ENCODE peak calls at places on chromosomes 2 and 18, in five cellular contexts. D, O, B, H and Y are unnamed samples.

GRCh38 chr2:88933980-88934379 is 242.5 kb downstream of the RPIA start:
- DNase-seq in D (no peak), O (no peak), B (no peak), H (no peak), Y (no peak)

GRCh38 chr2:133569416-133569815 is 1.2 kb upstream of the NCKAP5 start:
- DNase-seq in D (no peak), O (no peak), B (no peak), H (no peak), Y (no peak)

GRCh38 chr2:202009019-202009481 is 24.6 kb upstream of the FZD7 start:
- DNase-seq in D (no peak), O (peak), B (peak), H (no peak), Y (no peak)

GRCh38 chr2:217622664-217623063 is 380.1 kb downstream of the TNS1 start:
- DNase-seq in D (no peak), O (no peak), B (no peak), H (no peak), Y (no peak)

GRCh38 chr2:208142925-208143799 is 2.8 kb downstream of the CRYGB start:
- DNase-seq in D (no peak), O (no peak), B (no peak), H (no peak), Y (no peak)

GRCh38 chr2:238649936-238650518 is 197.9 kb upstream of the TWIST2 start:
- DNase-seq in D (no peak), O (no peak), B (no peak), H (no peak), Y (no peak)

GRCh38 chr2:200171761-200172482 is 134.6 kb upstream of the SPATS2L start:
- DNase-seq in D (no peak), O (no peak), B (peak), H (peak), Y (no peak)

GRCh38 chr18:5466256-5466655 is 77.5 kb downstream of the EPB41L3 start:
- DNase-seq in D (no peak), O (peak), B (peak), H (no peak), Y (no peak)

GRCh38 chr2:241925277-241925676 is 55.7 kb downstream of the RTP5 start:
- DNase-seq in D (no peak), O (no peak), B (peak), H (no peak), Y (no peak)

GRCh38 chr2:170999654-171000053 is 70.6 kb downstream of the GORASP2 start:
- DNase-seq in D (no peak), O (no peak), B (no peak), H (no peak), Y (no peak)

GRCh38 chr2:8676191-8676914 is 5.5 kb upstream of the ID2 start:
- DNase-seq in D (no peak), O (peak), B (peak), H (peak), Y (peak)

GRCh38 chr2:16245481-16246054 is 305.2 kb downstream of the MYCN start:
- DNase-seq in D (no peak), O (no peak), B (no peak), H (no peak), Y (no peak)

GRCh38 chr2:63589148-63589972 is 597 bp downstream of the MDH1 start:
- DNase-seq in D (no peak), O (no peak), B (peak), H (no peak), Y (no peak)

GRCh38 chr2:145845207-145845894 is 1325.4 kb upstream of the ZEB2 start:
- DNase-seq in D (no peak), O (no peak), B (peak), H (peak), Y (no peak)

GRCh38 chr18:62781262-62781661 is 65.9 kb downstream of the PHLPP1 start:
- DNase-seq in D (no peak), O (no peak), B (no peak), H (no peak), Y (no peak)

GRCh38 chr2:65383571-65384488 is 48.6 kb downstream of the SPRED2 start:
- DNase-seq in D (no peak), O (no peak), B (peak), H (no peak), Y (no peak)

GRCh38 chr2:134677866-134678774 is 40.7 kb downstream of the TMEM163 start:
- DNase-seq in D (no peak), O (no peak), B (no peak), H (peak), Y (no peak)

GRCh38 chr2:168343586-168343985 is 96.2 kb upstream of the STK39 start:
- DNase-seq in D (no peak), O (peak), B (peak), H (peak), Y (no peak)

GRCh38 chr2:69188174-69188900 is 175.4 kb downstream of the ANTXR1 start:
- DNase-seq in D (no peak), O (no peak), B (no peak), H (no peak), Y (no peak)

GRCh38 chr2:162919111-162919510 is 80.5 kb upstream of the KCNH7 start:
- DNase-seq in D (no peak), O (no peak), B (no peak), H (no peak), Y (no peak)

GRCh38 chr2:218635719-218636118 is 23.7 kb downstream of the ZNF142 start:
- DNase-seq in D (no peak), O (no peak), B (no peak), H (no peak), Y (no peak)

GRCh38 chr18:48723837-48724236 is 185.0 kb downstream of the CTIF start:
- DNase-seq in D (no peak), O (no peak), B (no peak), H (no peak), Y (no peak)

GRCh38 chr18:48724939-48725338 is 186.1 kb downstream of the CTIF start:
- DNase-seq in D (no peak), O (no peak), B (no peak), H (no peak), Y (no peak)

GRCh38 chr18:48724455-48724854 is 185.6 kb downstream of the CTIF start:
- DNase-seq in D (no peak), O (no peak), B (no peak), H (no peak), Y (peak)

GRCh38 chr18:48721308-48721707 is 182.5 kb downstream of the CTIF start:
- DNase-seq in D (no peak), O (no peak), B (no peak), H (peak), Y (no peak)

DNA sequence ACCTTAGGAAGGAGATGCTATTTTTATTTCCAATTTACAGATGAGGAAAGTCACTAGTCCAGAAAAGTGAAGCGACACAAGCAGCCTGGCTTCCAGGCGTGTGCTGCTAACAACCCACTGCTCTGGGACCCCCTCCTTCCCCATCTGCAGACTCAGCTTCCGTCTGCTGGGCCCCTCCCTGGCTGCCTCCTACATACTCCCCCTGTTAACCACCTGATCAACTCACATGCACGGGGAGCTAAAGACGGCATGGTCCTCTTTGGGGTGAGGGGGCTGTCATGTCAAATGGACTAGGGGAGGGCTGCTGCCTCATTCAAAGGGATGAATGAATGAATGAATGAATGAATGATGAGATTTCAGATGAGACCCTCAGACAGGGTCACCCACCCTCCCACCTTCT is 184.2 kb downstream of the CTIF start:
- DNase-seq in D (no peak), O (no peak), B (no peak), H (no peak), Y (no peak)
- TF ChIP-seq CTCF in D (no peak), O (no peak), B (no peak), H (no peak), Y (no peak)

DNA sequence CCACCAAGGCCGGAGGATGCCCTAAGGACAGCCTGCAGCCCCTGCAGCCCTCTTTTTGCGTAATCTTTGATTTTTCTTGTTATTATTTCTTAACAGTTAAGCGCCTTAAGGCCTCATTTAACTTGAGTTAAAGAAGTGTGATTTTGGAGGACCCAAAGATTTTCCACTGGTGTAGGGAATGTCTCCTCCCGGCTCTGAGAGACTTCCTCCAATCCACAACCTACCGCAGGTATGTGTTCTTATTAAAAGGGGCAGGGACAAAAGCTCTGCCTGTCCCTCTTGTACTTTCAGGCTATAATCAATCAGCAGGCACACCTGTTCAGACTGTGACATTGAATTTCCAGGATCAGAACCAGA is 285.1 kb downstream of the PRKCE start:
- DNase-seq in D (no peak), O (no peak), B (no peak), H (no peak), Y (no peak)
- TF ChIP-seq CTCF in D (no peak), O (no peak), B (no peak), H (no peak), Y (no peak)

GRCh38 chr18:6881034-6881800 is 151.7 kb downstream of the ARHGAP28 start:
- DNase-seq in D (no peak), O (peak), B (peak), H (no peak), Y (peak)
- TF ChIP-seq CTCF in D (no peak), O (no peak), B (no peak), H (no peak), Y (no peak)

GRCh38 chr18:24271381-24272331 is 126.0 kb downstream of the OSBPL1A start:
- DNase-seq in D (peak), O (peak), B (peak), H (peak), Y (peak)
- TF ChIP-seq CTCF in D (peak), O (no peak), B (peak), H (peak), Y (no peak)